ENCODE peak calls at places on chromosomes 7 and 10, in four cellular contexts. Z is HCT116, S is HepG2, H is H1. O is an unnamed sample.
A peak's percentile ranks its signal among the peaks of the same experiment; 100 is the strongest.

GRCh38 chr10:44972874-44973306 is 5.7 kb downstream of the DEPP1 start:
- DNase-seq in S (no peak), Z (no peak), H (no peak), O (no peak)

GRCh38 chr10:27865221-27865635 is 119.6 kb upstream of the MKX start:
- DNase-seq in Z (peak; percentile 7), S (no peak), H (no peak), O (peak; percentile 23)

GRCh38 chr10:32582946-32583345 is 137.0 kb downstream of the CCDC7 start:
- DNase-seq in S (no peak), H (no peak), Z (no peak), O (no peak)

GRCh38 chr10:33365871-33366411 is 31.5 kb upstream of the NRP1 start:
- DNase-seq in S (no peak), H (no peak), Z (peak; percentile 55), O (peak; percentile 98)

GRCh38 chr7:21914671-21915070 is 31.0 kb downstream of the CDCA7L start:
- DNase-seq in H (no peak), Z (no peak), S (no peak), O (no peak)

GRCh38 chr7:150806454-150806853 is 5.9 kb downstream of the TMEM176A start:
- DNase-seq in Z (no peak), H (no peak), S (no peak), O (no peak)

GRCh38 chr10:17233534-17233933 is 5.5 kb downstream of the VIM start:
- DNase-seq in H (no peak), S (no peak), Z (no peak), O (no peak)

GRCh38 chr7:140435252-140435895 is 31.5 kb downstream of the RAB19 start:
- DNase-seq in H (peak; percentile 60), S (no peak), Z (no peak), O (no peak)

GRCh38 chr10:10055656-10056445 is 961.8 kb upstream of the CELF2 start:
- DNase-seq in H (no peak), Z (no peak), S (no peak), O (peak; percentile 19)

GRCh38 chr7:111735661-111736323 is 173.5 kb upstream of the IMMP2L start:
- DNase-seq in H (peak; percentile 81), Z (peak; percentile 52), S (peak; percentile 64), O (peak; percentile 77)

GRCh38 chr10:60517805-60518204 is 128.1 kb upstream of the ANK3 start:
- DNase-seq in Z (no peak), S (no peak), H (no peak), O (no peak)

GRCh38 chr7:118855290-118855689 is 630.8 kb downstream of the ANKRD7 start:
- DNase-seq in H (no peak), S (no peak), Z (no peak), O (no peak)

GRCh38 chr7:116671681-116672595 is at the start of gene MET:
- DNase-seq in H (peak; percentile 83), S (peak; percentile 80), Z (peak; percentile 84), O (peak; percentile 72)

GRCh38 chr10:43224321-43224720 is 42.5 kb downstream of the RASGEF1A start:
- DNase-seq in Z (no peak), S (no peak), H (no peak), O (no peak)

GRCh38 chr10:79200346-79200745 is 131.6 kb downstream of the ZMIZ1 start:
- DNase-seq in Z (no peak), S (no peak), H (no peak), O (no peak)

GRCh38 chr7:30428586-30429530 is 49.7 kb downstream of the NOD1 start:
- DNase-seq in H (no peak), Z (no peak), S (no peak), O (no peak)

GRCh38 chr7:14590206-14590605 is 312.3 kb downstream of the DGKB start:
- DNase-seq in H (no peak), Z (no peak), S (no peak), O (no peak)

GRCh38 chr10:33735463-33735862 is 401.0 kb upstream of the NRP1 start:
- DNase-seq in H (no peak), S (no peak), Z (no peak), O (peak; percentile 24)

GRCh38 chr10:100560248-100560647 is 24.5 kb downstream of the HIF1AN start:
- DNase-seq in Z (no peak), S (no peak), H (no peak), O (no peak)

GRCh38 chr7:148456351-148456750 is 134.2 kb upstream of the C7orf33 start:
- DNase-seq in S (no peak), Z (no peak), H (no peak), O (no peak)

GRCh38 chr7:136086712-136087111 is 109.6 kb upstream of the MTPN start:
- DNase-seq in Z (peak; percentile 36), H (peak; percentile 52), S (peak; percentile 53), O (peak; percentile 85)

GRCh38 chr7:123538189-123538714 is 3.9 kb upstream of the IQUB start:
- DNase-seq in Z (peak; percentile 60), S (no peak), H (no peak), O (peak; percentile 90)

GRCh38 chr7:15130666-15131541 is 228.4 kb upstream of the DGKB start:
- DNase-seq in H (no peak), S (no peak), Z (no peak), O (peak; percentile 58)

GRCh38 chr10:130424418-130424817 is 288.2 kb downstream of the GLRX3 start:
- DNase-seq in H (peak; percentile 13), S (no peak), Z (no peak), O (no peak)

GRCh38 chr7:141475678-141476077 is 75.5 kb upstream of the AGK start:
- DNase-seq in S (no peak), H (no peak), Z (no peak), O (no peak)

GRCh38 chr10:10699427-10699826 is 318.2 kb upstream of the CELF2 start:
- DNase-seq in S (no peak), Z (no peak), H (no peak), O (no peak)

GRCh38 chr10:57979986-57980385 is 287.7 kb downstream of the IPMK start:
- DNase-seq in S (no peak), Z (no peak), H (no peak), O (no peak)

GRCh38 chr10:75332081-75332480 is 69.5 kb downstream of the ZNF503 start:
- DNase-seq in Z (no peak), H (no peak), S (no peak), O (no peak)
- TF ChIP-seq CEBPB in Z (no peak), H (no peak), S (no peak), O (no peak)

GRCh38 chr7:44292418-44292817 is 33.0 kb downstream of the CAMK2B start:
- DNase-seq in S (no peak), Z (no peak), H (no peak), O (no peak)
- H3K27me3 ChIP-seq in S (peaks cover 7% of the 10 kb centered on the region), Z (peaks cover 15% of the 10 kb centered on the region), H (no peaks in the 10 kb centered on the region), O (peaks cover 41% of the 10 kb centered on the region)

DNA sequence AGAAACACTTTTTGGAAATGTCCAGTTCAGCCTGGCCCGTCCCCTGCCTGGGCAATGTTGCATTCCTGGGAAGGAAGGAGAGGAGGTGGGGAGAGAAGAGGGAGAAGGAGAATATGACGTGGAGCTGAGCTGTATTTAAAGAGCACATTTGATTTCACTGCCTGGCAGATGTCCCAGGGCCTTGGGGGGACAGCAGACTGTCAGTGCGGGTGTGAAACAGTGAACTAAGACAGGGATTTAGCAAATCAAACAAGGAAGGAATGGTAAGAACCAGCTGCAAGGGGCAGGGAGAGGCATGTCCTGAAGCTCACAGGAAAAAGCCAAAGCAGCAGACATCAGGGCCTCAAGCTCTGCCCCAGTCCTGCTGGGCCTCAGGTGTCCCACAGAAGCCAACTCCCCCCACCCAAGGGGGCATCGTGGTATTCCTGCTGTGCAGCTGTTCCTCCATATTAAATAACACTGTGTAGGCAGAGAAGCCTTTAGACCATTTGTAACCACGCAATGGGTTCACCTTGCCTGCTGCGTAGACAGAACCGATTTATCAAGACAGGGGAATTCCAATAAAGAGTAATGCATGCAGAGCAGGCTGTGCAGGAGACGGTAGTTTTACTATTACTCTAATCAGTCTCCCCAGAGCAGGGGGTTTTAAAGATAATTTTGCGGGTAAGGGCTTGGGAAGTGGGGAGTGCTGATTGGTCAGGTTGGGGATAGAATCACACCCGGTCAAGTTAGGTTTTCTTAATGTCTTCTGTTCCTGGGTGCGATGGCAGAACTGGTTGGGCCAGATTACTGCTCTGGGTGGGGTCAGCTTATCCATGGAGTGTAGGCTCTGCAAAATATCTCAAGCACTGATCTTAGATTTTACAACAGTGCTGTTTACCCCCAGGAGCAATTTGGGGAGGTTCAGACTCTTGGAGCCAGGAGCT is 18.3 kb downstream of the LEP start:
- DNase-seq in Z (peak; percentile 12), H (no peak), S (no peak), O (peak; percentile 37)
- TF ChIP-seq CEBPB in Z (no peak), H (no peak), S (no peak), O (no peak)

GRCh38 chr7:95535647-95536046 is 49.9 kb downstream of the ASB4 start:
- DNase-seq in H (no peak), Z (no peak), S (no peak), O (no peak)
- H3K27me3 ChIP-seq in H (no peaks in the 10 kb centered on the region), Z (no peaks in the 10 kb centered on the region), S (no peaks in the 10 kb centered on the region), O (peaks cover 16% of the 10 kb centered on the region)